ENCODE peak calls at places on chromosomes 4 and X, in nine cellular contexts. N is adrenal gland; D is CD8-positive, alpha-beta T cell; I is heart right ventricle; S is A549; O is IMR-90; Z is AG04450; K is SK-N-SH; T is AG10803. X is an unnamed sample.
A peak's percentile ranks its signal among the peaks of the same experiment; 100 is the strongest.

GRCh38 chrX:21658152-21658737 is at the start of gene KLHL34:
- DNase-seq in T (no peak), N (no peak), O (no peak), S (no peak), K (peak; percentile 14), Z (no peak), D (no peak), I (peak; percentile 11), X (no peak)

GRCh38 chrX:40538391-40538790 is 42.4 kb upstream of the ATP6AP2 start:
- DNase-seq in T (no peak), D (no peak), Z (no peak), O (no peak), I (no peak), N (no peak), K (no peak), S (no peak), X (no peak)

GRCh38 chr4:73252001-73252400 is 6.6 kb downstream of the ANKRD17 start:
- DNase-seq in S (no peak), N (no peak), I (no peak), K (no peak), D (no peak), Z (no peak), O (peak; percentile 23), T (peak; percentile 15), X (no peak)

GRCh38 chrX:54808109-54808604 is 612 bp downstream of the MAGED2 start:
- DNase-seq in S (peak; percentile 36), D (no peak), I (peak; percentile 80), Z (peak; percentile 3), O (no peak), K (peak; percentile 76), T (peak; percentile 28), N (peak; percentile 66), X (peak; percentile 34)

GRCh38 chr4:153362184-153362583 is 17.7 kb downstream of the MND1 start:
- DNase-seq in S (no peak), D (no peak), T (no peak), N (no peak), K (peak; percentile 21), O (peak; percentile 40), I (no peak), Z (no peak), X (no peak)

GRCh38 chr4:161254375-161254774 is 909.4 kb downstream of the FSTL5 start:
- DNase-seq in T (no peak), S (no peak), Z (no peak), K (no peak), I (no peak), O (no peak), D (no peak), N (no peak), X (no peak)

GRCh38 chr4:138398297-138398696 is 156.1 kb upstream of the SLC7A11 start:
- DNase-seq in S (no peak), D (no peak), Z (no peak), I (no peak), T (no peak), K (no peak), N (no peak), O (no peak), X (no peak)

GRCh38 chrX:139106111-139106510 is 394.6 kb upstream of the FGF13 start:
- DNase-seq in I (no peak), S (no peak), Z (no peak), K (no peak), N (peak; percentile 47), T (peak; percentile 94), O (no peak), D (no peak), X (no peak)

GRCh38 chrX:22041931-22042530 is 9.9 kb downstream of the PHEX start:
- DNase-seq in S (no peak), D (no peak), T (peak; percentile 1), Z (no peak), K (no peak), I (no peak), O (no peak), N (no peak), X (no peak)

GRCh38 chr4:68124262-68124661 is 5.4 kb downstream of the TMPRSS11F start:
- DNase-seq in K (no peak), D (no peak), Z (no peak), O (no peak), S (no peak), I (no peak), N (no peak), T (no peak), X (no peak)

GRCh38 chrX:9829308-9830267 is 43.4 kb downstream of the SHROOM2 start:
- DNase-seq in D (no peak), K (no peak), Z (no peak), N (no peak), I (no peak), S (peak; percentile 35), T (no peak), O (peak; percentile 82), X (no peak)

GRCh38 chr4:118175506-118175905 is 141.2 kb downstream of the NDST3 start:
- DNase-seq in O (no peak), K (no peak), S (no peak), D (no peak), N (no peak), T (no peak), I (no peak), Z (no peak), X (no peak)

GRCh38 chrX:20267924-20268701 is 1.4 kb upstream of the RPS6KA3 start:
- DNase-seq in S (no peak), D (peak; percentile 20), T (peak; percentile 19), O (no peak), N (peak; percentile 77), I (peak; percentile 38), Z (no peak), K (peak; percentile 56), X (peak; percentile 24)

DNA sequence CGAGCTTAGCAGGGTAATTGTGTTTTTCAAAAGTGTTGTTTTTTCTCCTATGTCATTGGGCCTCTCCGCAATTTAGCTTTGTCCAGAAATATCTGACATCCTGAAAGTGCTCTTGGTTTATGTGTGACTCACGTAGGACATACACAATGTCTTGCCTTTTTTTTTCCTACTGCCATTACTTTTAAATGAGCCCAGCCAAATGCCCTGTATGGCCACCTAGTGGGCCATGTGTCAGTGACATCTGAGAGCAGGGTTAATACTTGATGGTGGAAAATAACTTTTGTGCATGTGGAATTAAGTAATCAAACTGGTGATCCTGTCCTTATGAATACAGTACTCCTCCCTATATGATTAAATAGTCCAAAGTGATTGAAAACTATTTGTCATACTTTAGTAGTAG is 1411.1 kb upstream of the TENM3 start:
- DNase-seq in O (no peak), I (no peak), K (no peak), T (no peak), Z (no peak), D (no peak), S (no peak), N (no peak), X (no peak)
- TF ChIP-seq CTCF in O (peak; percentile 20), I (no peak), K (peak; percentile 22), T (peak; percentile 14), Z (no peak), D (no peak), S (no peak), N (no peak), X (no peak)

DNA sequence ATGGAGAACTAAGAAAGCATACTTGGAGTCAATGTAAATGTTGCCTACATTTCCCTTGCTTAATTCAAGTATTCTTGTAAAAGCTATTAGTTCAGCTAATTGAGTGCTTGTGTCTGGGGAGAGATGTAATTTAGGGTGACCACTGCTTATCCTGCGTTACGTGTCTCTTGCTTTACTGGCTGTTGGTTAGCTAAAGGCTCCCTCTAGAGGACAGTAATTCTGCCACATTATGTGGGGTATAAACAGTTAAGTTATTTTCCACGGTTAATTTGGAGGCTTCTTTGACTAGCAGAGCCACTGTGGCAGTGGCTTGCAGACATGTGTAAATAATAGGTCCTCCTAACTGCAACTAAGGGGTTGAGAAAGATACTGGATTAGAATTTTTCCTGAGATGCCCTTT is 25.3 kb upstream of the NAF1 start:
- DNase-seq in S (no peak), Z (no peak), D (no peak), I (no peak), N (no peak), T (peak; percentile 8), O (peak; percentile 39), K (no peak), X (no peak)
- TF ChIP-seq CTCF in S (peak; percentile 14), Z (peak; percentile 46), D (no peak), I (no peak), N (no peak), T (peak; percentile 29), O (peak; percentile 72), K (peak; percentile 20), X (no peak)

GRCh38 chr4:93232883-93233282 is 595.7 kb upstream of the ATOH1 start:
- DNase-seq in Z (no peak), I (no peak), T (no peak), D (no peak), K (no peak), O (no peak), N (no peak), S (no peak), X (no peak)

GRCh38 chr4:93243262-93243661 is 585.3 kb upstream of the ATOH1 start:
- DNase-seq in T (no peak), K (no peak), D (no peak), I (no peak), O (no peak), Z (no peak), S (no peak), N (no peak), X (no peak)

GRCh38 chr4:93237526-93237925 is 591.0 kb upstream of the ATOH1 start:
- DNase-seq in I (no peak), S (no peak), O (no peak), Z (no peak), T (no peak), D (no peak), K (no peak), N (no peak), X (no peak)
- TF ChIP-seq CTCF in I (no peak), S (no peak), O (no peak), Z (no peak), T (no peak), D (no peak), K (no peak), N (no peak), X (no peak)

GRCh38 chr4:31538877-31539276 is 818.7 kb downstream of the PCDH7 start:
- DNase-seq in S (no peak), D (no peak), O (no peak), K (no peak), N (no peak), Z (no peak), T (no peak), I (no peak), X (no peak)
- TF ChIP-seq CTCF in S (no peak), D (no peak), O (no peak), K (no peak), N (no peak), Z (no peak), T (no peak), I (no peak), X (no peak)

DNA sequence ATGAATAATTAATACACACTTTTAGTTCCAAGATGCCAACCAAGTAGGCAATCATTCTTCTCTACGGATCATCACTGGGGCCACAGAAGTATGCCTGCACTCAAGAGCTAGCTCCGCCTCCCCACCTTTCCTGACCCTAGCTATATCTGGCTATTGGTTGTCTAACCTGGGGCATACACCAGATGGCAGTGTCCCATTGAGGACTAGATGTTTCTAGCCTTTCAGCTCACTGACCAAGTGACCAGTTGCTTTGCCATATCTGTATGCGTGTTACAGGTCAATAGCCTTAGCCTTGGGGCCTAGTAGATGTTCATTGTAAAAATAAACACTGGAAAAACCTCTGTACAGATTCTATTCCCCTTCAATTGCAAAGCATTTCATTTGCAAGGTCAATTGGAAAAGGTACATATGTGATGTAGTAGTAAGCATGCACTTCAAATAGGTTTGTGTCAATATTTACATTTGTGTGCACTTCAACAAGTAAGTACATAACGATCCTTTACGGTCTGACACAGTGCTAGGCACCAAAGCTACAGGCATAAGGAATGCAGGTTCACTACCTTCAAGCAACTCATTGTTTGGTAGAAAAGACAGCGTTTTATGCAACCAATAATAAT is 521.7 kb downstream of the PPARGC1A start:
- DNase-seq in I (peak; percentile 44), T (no peak), D (no peak), O (peak; percentile 1), S (no peak), Z (no peak), K (peak; percentile 9), N (peak; percentile 52), X (no peak)
- TF ChIP-seq CTCF in I (peak; percentile 26), T (peak; percentile 13), D (no peak), O (peak; percentile 12), S (no peak), Z (no peak), K (peak; percentile 23), N (peak; percentile 32), X (no peak)